ENCODE peak calls at places on chromosomes 4 and X, in seven cellular contexts. M is cardiac fibroblast, O is activated B cell treated with CpG ODN at 0.5 μM for 24 hours, L is uterus, H is fibroblast of lung, Z is mesothelial cell of epicardium, R is neural progenitor cell. E is an unnamed sample.

GRCh38 chr4:38310446-38311043 is 350.3 kb downstream of the PTTG2 start:
- DNase-seq in O (no peak), L (no peak), M (no peak), Z (no peak), R (no peak), H (peak; percentile 63), E (no peak)

GRCh38 chr4:60865238-60865637 is 334.9 kb upstream of the ADGRL3 start:
- DNase-seq in H (no peak), R (peak; percentile 53), Z (no peak), M (peak; percentile 11), O (no peak), L (no peak), E (no peak)

GRCh38 chrX:11756354-11757318 is 1.4 kb upstream of the MSL3 start:
- DNase-seq in L (no peak), O (no peak), R (no peak), H (peak; percentile 27), Z (no peak), M (peak; percentile 20), E (no peak)

GRCh38 chrX:86047174-86047991 is at the start of gene CHM:
- DNase-seq in Z (peak; percentile 35), R (peak; percentile 72), L (peak; percentile 69), M (peak; percentile 85), O (peak; percentile 31), H (peak; percentile 83), E (peak; percentile 34)

GRCh38 chr4:185567828-185568442 is 32.6 kb upstream of the PDLIM3 start:
- DNase-seq in L (peak; percentile 67), Z (no peak), H (peak; percentile 74), R (no peak), M (peak; percentile 92), O (no peak), E (no peak)

GRCh38 chr4:161696957-161697356 is 466.8 kb downstream of the FSTL5 start:
- DNase-seq in L (no peak), M (no peak), R (no peak), Z (no peak), H (peak; percentile 10), O (no peak), E (no peak)

GRCh38 chr4:7802093-7802726 is 137.5 kb downstream of the AFAP1 start:
- DNase-seq in O (no peak), M (peak; percentile 91), L (peak; percentile 83), H (peak; percentile 77), Z (peak; percentile 55), R (peak; percentile 84), E (peak; percentile 74)

GRCh38 chr4:125254111-125254510 is 60.6 kb upstream of the FAT4 start:
- DNase-seq in O (no peak), L (no peak), Z (no peak), M (peak; percentile 12), R (no peak), H (peak; percentile 57), E (no peak)

GRCh38 chr4:184748251-184748652 is 14.4 kb upstream of the CENPU start:
- DNase-seq in O (no peak), L (no peak), Z (peak; percentile 28), R (no peak), H (no peak), M (no peak), E (no peak)

GRCh38 chrX:108732630-108733321 is 3.6 kb downstream of the IRS4 start:
- DNase-seq in H (no peak), M (no peak), Z (no peak), L (no peak), O (no peak), R (peak; percentile 67), E (peak; percentile 17)

GRCh38 chr4:110107868-110108267 is 90.5 kb downstream of the ELOVL6 start:
- DNase-seq in M (peak; percentile 35), R (no peak), L (no peak), H (no peak), O (no peak), Z (no peak), E (no peak)

GRCh38 chrX:43469391-43470054 is 186.6 kb upstream of the MAOA start:
- DNase-seq in Z (no peak), R (no peak), H (no peak), O (no peak), M (no peak), L (no peak), E (no peak)

GRCh38 chr4:173013232-173013932 is 155.2 kb upstream of the GALNT7 start:
- DNase-seq in O (no peak), R (peak; percentile 54), M (peak; percentile 57), L (peak; percentile 52), H (peak; percentile 22), Z (no peak), E (peak; percentile 54)

GRCh38 chr4:66169341-66169740 is 499.1 kb upstream of the EPHA5 start:
- DNase-seq in H (peak; percentile 26), Z (no peak), O (no peak), R (peak; percentile 51), L (no peak), M (peak; percentile 42), E (no peak)

GRCh38 chrX:100680756-100681155 is 36.8 kb downstream of the SRPX2 start:
- DNase-seq in Z (no peak), H (no peak), R (no peak), O (no peak), L (no peak), M (no peak), E (no peak)

GRCh38 chr4:177190995-177191568 is 118.6 kb upstream of the NEIL3 start:
- DNase-seq in M (peak; percentile 29), L (no peak), H (peak; percentile 82), O (no peak), Z (no peak), R (no peak), E (no peak)

GRCh38 chrX:43813898-43814297 is 68.4 kb downstream of the MAOB start:
- DNase-seq in L (no peak), O (no peak), M (no peak), R (peak; percentile 59), Z (no peak), H (peak; percentile 13), E (no peak)

GRCh38 chrX:130754353-130754752 is 148.7 kb downstream of the ENOX2 start:
- DNase-seq in R (no peak), M (no peak), O (no peak), H (no peak), Z (no peak), L (no peak), E (no peak)

GRCh38 chr4:125140966-125141495 is 173.7 kb upstream of the FAT4 start:
- DNase-seq in O (no peak), Z (no peak), M (peak; percentile 36), H (peak; percentile 47), L (no peak), R (no peak), E (no peak)

GRCh38 chrX:23694606-23695005 is 27.3 kb downstream of the PRDX4 start:
- DNase-seq in L (peak; percentile 57), O (no peak), H (peak; percentile 37), Z (peak; percentile 27), M (peak; percentile 66), R (peak; percentile 76), E (peak; percentile 13)
- TF ChIP-seq CTCF in L (peak; percentile 40), O (no peak), H (peak; percentile 47), Z (peak; percentile 70), M (peak; percentile 44), R (peak; percentile 65), E (peak; percentile 73)

GRCh38 chrX:110341189-110342035 is 17.2 kb upstream of the RTL9 start:
- DNase-seq in H (peak; percentile 85), L (no peak), R (no peak), Z (no peak), O (no peak), M (peak; percentile 72), E (no peak)

DNA sequence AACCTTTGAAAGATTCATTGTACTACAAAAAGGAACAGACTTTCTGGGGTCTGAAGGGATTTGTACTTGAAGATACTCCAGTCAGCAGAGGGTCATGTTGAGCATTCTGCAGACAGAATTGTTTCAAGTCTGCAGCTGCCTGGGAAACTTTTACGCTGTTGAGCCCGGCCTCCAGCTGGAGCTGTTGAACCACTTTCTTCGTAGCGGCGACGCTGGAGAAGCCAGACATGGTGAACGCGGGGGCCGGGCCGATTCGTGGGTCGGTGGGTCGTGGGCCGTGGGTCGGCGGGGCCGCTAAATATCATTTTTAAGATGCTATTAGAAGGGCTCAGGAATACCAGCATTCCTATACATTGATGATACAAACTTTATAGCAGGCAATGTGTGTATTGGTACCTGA is 12.0 kb upstream of the RTL9 start:
- DNase-seq in L (no peak), O (no peak), R (peak; percentile 20), M (peak; percentile 56), Z (no peak), H (peak; percentile 7), E (no peak)
- TF ChIP-seq CTCF in L (no peak), O (no peak), R (no peak), M (peak; percentile 24), Z (no peak), H (no peak), E (no peak)

GRCh38 chrX:39477438-39478120 is 620.2 kb downstream of the BCOR start:
- DNase-seq in M (peak; percentile 43), R (peak; percentile 47), O (no peak), Z (no peak), L (peak; percentile 34), H (peak; percentile 27), E (peak; percentile 15)
- TF ChIP-seq CTCF in M (no peak), R (peak; percentile 57), O (no peak), Z (peak; percentile 17), L (no peak), H (no peak), E (peak; percentile 41)

DNA sequence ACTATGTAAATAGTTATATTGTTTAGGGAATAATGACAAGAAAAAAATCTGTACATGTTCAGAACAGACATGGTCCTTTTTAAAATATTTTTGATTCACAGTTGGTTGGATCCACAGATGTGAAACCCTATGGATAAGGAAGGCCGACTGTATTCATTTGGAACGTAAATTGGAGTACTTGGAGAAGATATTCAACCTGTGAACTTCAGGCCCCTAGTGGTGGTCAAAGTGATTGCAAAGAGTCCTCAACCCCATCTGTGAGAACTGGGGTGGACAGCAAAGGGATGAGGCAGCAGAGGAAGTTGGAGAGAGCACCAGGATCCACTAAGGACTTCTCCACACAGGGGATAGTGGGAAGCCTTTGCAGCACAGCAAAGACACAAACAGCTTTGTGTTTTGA is 6.2 kb upstream of the CXCL13 start:
- DNase-seq in R (peak; percentile 34), M (peak; percentile 66), O (no peak), H (peak; percentile 31), L (no peak), Z (no peak), E (no peak)
- TF ChIP-seq CTCF in R (peak; percentile 66), M (peak; percentile 75), O (peak; percentile 18), H (peak; percentile 78), L (no peak), Z (peak; percentile 54), E (peak; percentile 52)

DNA sequence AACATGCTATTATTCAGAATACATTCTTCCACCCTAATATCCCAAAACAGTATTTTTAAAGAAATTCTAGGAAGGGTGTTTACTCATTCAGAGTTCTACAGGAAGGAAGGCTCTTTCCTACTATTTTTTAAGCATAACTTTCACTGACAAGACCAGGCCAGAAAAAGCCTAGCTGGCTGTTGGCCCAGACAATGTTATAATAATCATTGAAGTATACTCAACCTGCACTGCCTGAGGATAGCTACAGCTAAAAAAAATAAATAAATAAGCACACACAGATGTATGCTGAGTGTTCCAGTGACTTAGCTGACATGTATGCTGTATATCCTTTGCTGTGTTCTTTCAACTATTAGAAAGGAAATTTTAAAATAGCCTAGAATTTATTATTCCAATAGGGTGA is 145.8 kb upstream of the SPRY1 start:
- DNase-seq in O (no peak), M (peak; percentile 72), L (peak; percentile 21), Z (no peak), R (no peak), H (peak; percentile 71), E (no peak)
- TF ChIP-seq CTCF in O (no peak), M (no peak), L (no peak), Z (no peak), R (no peak), H (no peak), E (no peak)